ENCODE peak calls at places on chromosomes 3 and 15, in ten cellular contexts. E is A549, N is esophagus muscularis mucosa, A is upper lobe of left lung, K is GM12878, W is sigmoid colon, G is ovary, V is K562, I is tibial nerve, O is H1. U is an unnamed sample.
A peak's percentile ranks its signal among the peaks of the same experiment; 100 is the strongest.

GRCh38 chr15:34709866-34710265 is 44.9 kb downstream of the GJD2 start:
- DNase-seq in I (no peak), N (no peak), K (no peak), E (peak; percentile 18), O (no peak), W (no peak), V (no peak), G (no peak), A (no peak), U (no peak)

GRCh38 chr15:80590772-80591355 is 104.2 kb upstream of the ABHD17C start:
- DNase-seq in N (no peak), O (no peak), I (no peak), W (peak; percentile 44), A (no peak), K (no peak), V (no peak), G (no peak), E (no peak), U (no peak)

GRCh38 chr3:13045904-13046568 is 27.2 kb downstream of the IQSEC1 start:
- DNase-seq in G (no peak), W (no peak), E (no peak), V (peak; percentile 41), K (peak; percentile 76), A (peak; percentile 80), I (no peak), O (no peak), N (no peak), U (no peak)

GRCh38 chr3:154931484-154931883 is 148.6 kb upstream of the MME start:
- DNase-seq in G (no peak), O (no peak), V (no peak), E (no peak), K (no peak), A (no peak), W (no peak), I (no peak), N (no peak), U (no peak)

GRCh38 chr3:195544634-195545033 is 1.5 kb upstream of the PPP1R2 start:
- DNase-seq in A (no peak), V (no peak), I (no peak), K (no peak), E (no peak), G (peak; percentile 42), N (peak; percentile 82), O (no peak), W (peak; percentile 70), U (no peak)

GRCh38 chr15:100691321-100691720 is 88.9 kb downstream of the ASB7 start:
- DNase-seq in V (no peak), K (no peak), G (peak; percentile 25), I (no peak), E (no peak), W (no peak), N (peak; percentile 89), O (no peak), A (no peak), U (no peak)

GRCh38 chr3:177419904-177420601 is 222.8 kb upstream of the TBL1XR1 start:
- DNase-seq in E (no peak), K (no peak), W (no peak), A (no peak), O (no peak), V (no peak), G (no peak), N (no peak), I (no peak), U (no peak)

GRCh38 chr3:69444980-69445379 is 59.1 kb upstream of the FRMD4B start:
- DNase-seq in A (no peak), V (no peak), N (no peak), I (no peak), W (no peak), E (no peak), O (no peak), K (no peak), G (no peak), U (no peak)

GRCh38 chr15:88394553-88395159 is 72.5 kb downstream of the MRPL46 start:
- DNase-seq in E (no peak), N (no peak), O (no peak), V (no peak), K (no peak), I (no peak), A (no peak), G (no peak), W (no peak), U (no peak)

GRCh38 chr3:32136703-32137102 is 30.3 kb downstream of the GPD1L start:
- DNase-seq in N (no peak), G (no peak), O (no peak), I (no peak), W (no peak), A (no peak), K (no peak), V (no peak), E (no peak), U (no peak)

GRCh38 chr15:39736646-39737550 is 45.7 kb downstream of the FSIP1 start:
- DNase-seq in N (no peak), W (no peak), G (no peak), K (no peak), O (no peak), E (no peak), I (peak; percentile 18), A (no peak), V (no peak), U (no peak)

GRCh38 chr15:39730552-39730951 is 52.1 kb downstream of the FSIP1 start:
- DNase-seq in A (no peak), K (no peak), V (no peak), E (peak; percentile 3), N (no peak), G (no peak), I (no peak), O (no peak), W (no peak), U (no peak)

GRCh38 chr15:39738998-39739397 is 43.6 kb downstream of the FSIP1 start:
- DNase-seq in N (no peak), A (no peak), V (no peak), I (no peak), O (no peak), G (no peak), K (no peak), W (no peak), E (no peak), U (no peak)

GRCh38 chr15:39731266-39731665 is 51.4 kb downstream of the FSIP1 start:
- DNase-seq in V (no peak), W (no peak), E (no peak), A (no peak), G (no peak), O (no peak), N (no peak), K (no peak), I (no peak), U (no peak)

GRCh38 chr15:39735120-39735717 is 47.4 kb downstream of the FSIP1 start:
- DNase-seq in O (no peak), W (no peak), A (no peak), N (no peak), V (no peak), G (no peak), I (no peak), K (no peak), E (no peak), U (no peak)
- TF ChIP-seq EP300 in O (no peak), W (no peak), A (no peak), N (no peak), V (no peak), G (no peak), I (no peak), K (no peak), E (no peak), U (no peak)

GRCh38 chr15:76335129-76335850 is 1.3 kb upstream of the ISL2 start:
- DNase-seq in G (no peak), O (no peak), N (no peak), W (peak; percentile 68), V (no peak), K (no peak), I (no peak), E (no peak), A (peak; percentile 85), U (no peak)
- TF ChIP-seq EP300 in G (no peak), O (no peak), N (no peak), W (no peak), V (no peak), K (no peak), I (peak; percentile 4), E (no peak), A (no peak), U (no peak)

DNA sequence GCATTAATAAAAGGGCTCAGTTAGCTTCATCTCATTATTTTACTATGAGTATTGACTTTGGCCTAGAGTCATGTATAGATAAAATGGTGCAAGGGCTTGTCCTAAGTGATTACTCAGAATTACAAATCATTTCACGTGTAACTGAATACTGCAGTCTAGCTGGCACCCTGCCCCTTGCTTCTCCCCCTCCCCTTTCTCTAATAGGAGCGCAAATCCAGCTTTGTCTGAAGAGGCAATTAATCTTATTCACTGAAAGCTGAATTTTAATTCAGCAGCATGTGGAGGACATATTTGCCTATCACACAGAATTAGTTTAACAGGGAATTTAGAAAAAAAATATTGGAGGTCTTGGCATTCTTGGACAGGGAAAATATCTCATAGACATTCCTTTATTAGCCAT is 412.1 kb upstream of the DPH6 start:
- DNase-seq in K (no peak), O (no peak), W (no peak), V (no peak), N (no peak), G (no peak), A (no peak), E (no peak), I (no peak), U (no peak)
- TF ChIP-seq EP300 in K (no peak), O (no peak), W (no peak), V (no peak), N (no peak), G (no peak), A (no peak), E (no peak), I (no peak), U (no peak)

GRCh38 chr3:133893683-133894333 is 1.9 kb downstream of the RAB6B start:
- DNase-seq in G (no peak), E (no peak), W (no peak), O (no peak), N (peak; percentile 86), I (no peak), K (no peak), A (no peak), V (no peak), U (no peak)
- TF ChIP-seq EP300 in G (no peak), E (no peak), W (no peak), O (no peak), N (no peak), I (no peak), K (no peak), A (no peak), V (no peak), U (no peak)

U was measured in stomach.